ENCODE peak calls at places on chromosomes 16 and 17, in eight cellular contexts. C is SK-N-SH, T is PC-3, M is hepatocyte, R is GM23338, O is neural progenitor cell, B is HCT116, V is MM.1S. H is an unnamed sample.

GRCh38 chr16:49441366-49441780 is 67.8 kb downstream of the C16orf78 start:
- DNase-seq in O (peak; percentile 49), B (no peak), C (peak; percentile 53), T (no peak), V (peak; percentile 94), M (peak; percentile 39), R (peak; percentile 79), H (peak; percentile 95)

GRCh38 chr16:2208308-2208707 is 2.4 kb downstream of the BRICD5 start:
- DNase-seq in V (no peak), B (no peak), M (no peak), O (no peak), C (no peak), R (no peak), T (no peak), H (no peak)

GRCh38 chr17:61875804-61876203 is 12.5 kb upstream of the BRIP1 start:
- DNase-seq in T (no peak), C (no peak), M (no peak), O (no peak), V (no peak), R (no peak), B (no peak), H (no peak)

GRCh38 chr16:86480444-86480843 is 29.9 kb upstream of the FOXF1 start:
- DNase-seq in V (no peak), C (no peak), R (no peak), M (no peak), O (no peak), T (no peak), B (no peak), H (no peak)

GRCh38 chr16:53465606-53466290 is 31.5 kb downstream of the RBL2 start:
- DNase-seq in O (no peak), V (peak; percentile 10), C (no peak), M (peak; percentile 12), R (no peak), B (peak; percentile 3), T (peak; percentile 62), H (no peak)

GRCh38 chr17:73151888-73152633 is 12.7 kb upstream of the SSTR2 start:
- DNase-seq in M (no peak), O (no peak), R (no peak), V (no peak), C (no peak), T (peak; percentile 25), B (no peak), H (no peak)

GRCh38 chr17:83018658-83019193 is 60.7 kb upstream of the METRNL start:
- DNase-seq in R (no peak), B (no peak), V (no peak), T (no peak), C (no peak), O (no peak), M (no peak), H (no peak)

GRCh38 chr17:1188812-1189211 is 9.0 kb upstream of the ABR start:
- DNase-seq in M (no peak), O (no peak), C (no peak), T (no peak), R (no peak), B (no peak), V (no peak), H (peak; percentile 64)

GRCh38 chr17:50636145-50636803 is 1.6 kb downstream of the ABCC3 start:
- DNase-seq in B (no peak), R (no peak), M (no peak), V (no peak), O (no peak), C (peak; percentile 17), T (no peak), H (no peak)

GRCh38 chr17:58710948-58711552 is 18.6 kb downstream of the RAD51C start:
- DNase-seq in T (peak; percentile 85), M (peak; percentile 85), C (peak; percentile 49), O (peak; percentile 83), V (peak; percentile 62), B (peak; percentile 56), R (peak; percentile 90), H (peak; percentile 70)

GRCh38 chr16:89431158-89431584 is 59.2 kb downstream of the ANKRD11 start:
- DNase-seq in M (peak; percentile 90), V (no peak), R (no peak), B (no peak), C (no peak), O (no peak), T (no peak), H (no peak)

GRCh38 chr16:1674751-1675664 is 3.1 kb upstream of the JPT2 start:
- DNase-seq in M (no peak), R (no peak), O (no peak), V (no peak), T (peak; percentile 63), C (no peak), B (no peak), H (no peak)

GRCh38 chr17:34756670-34757021 is 177.3 kb downstream of the TMEM132E start:
- DNase-seq in R (no peak), O (no peak), T (peak; percentile 18), V (no peak), C (no peak), B (no peak), M (peak; percentile 29), H (no peak)

GRCh38 chr17:44236444-44236991 is 17.0 kb upstream of the UBTF start:
- DNase-seq in O (no peak), T (no peak), R (no peak), B (no peak), V (no peak), C (no peak), M (no peak), H (no peak)

GRCh38 chr17:45129426-45129939 is 2.8 kb downstream of the PLCD3 start:
- DNase-seq in B (no peak), M (peak; percentile 89), R (no peak), T (no peak), O (peak; percentile 70), V (no peak), C (no peak), H (no peak)

GRCh38 chr17:77905766-77906165 is 52.7 kb upstream of the TNRC6C start:
- DNase-seq in T (no peak), M (no peak), R (no peak), V (no peak), O (no peak), B (no peak), C (no peak), H (no peak)

GRCh38 chr17:6505425-6506142 is 50.8 kb downstream of the PITPNM3 start:
- DNase-seq in V (no peak), R (no peak), C (no peak), O (no peak), T (peak; percentile 60), M (no peak), B (no peak), H (no peak)
- TF ChIP-seq EZH2phosphoT487 in V (no peak), R (no peak), C (no peak), O (no peak), T (no peak), M (no peak), B (no peak), H (no peak)

DNA sequence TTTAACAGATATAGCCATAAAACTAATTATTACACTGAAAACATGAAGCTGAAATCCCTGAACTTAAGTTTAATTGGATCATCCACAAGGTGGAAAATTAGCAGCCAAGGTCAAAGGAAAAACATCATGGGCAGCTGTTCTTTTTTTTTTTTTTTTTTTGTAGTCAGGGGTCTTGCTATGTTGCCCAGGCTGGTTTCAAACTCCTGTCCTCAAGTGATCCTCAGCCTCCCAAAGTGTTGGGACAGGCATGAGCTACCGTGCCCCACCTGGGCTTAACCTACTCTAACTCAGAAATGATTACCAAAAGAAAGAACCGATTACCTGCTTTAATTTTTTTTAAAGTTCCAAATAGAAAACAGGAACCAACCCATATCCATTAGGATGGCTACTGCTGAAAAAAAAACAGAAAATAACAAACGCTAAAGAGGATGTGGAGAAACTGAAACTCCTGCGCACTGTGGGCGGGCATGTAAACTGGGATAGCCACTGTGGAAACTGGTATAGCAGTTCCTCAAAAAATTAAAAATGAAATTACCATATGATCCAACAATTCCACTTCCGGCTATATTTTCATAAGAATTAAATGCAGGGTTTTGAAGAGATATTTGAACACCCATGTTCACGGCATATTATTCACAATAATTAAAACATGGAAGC is 8.6 kb downstream of the CMC2 start:
- DNase-seq in M (no peak), R (no peak), B (no peak), T (no peak), O (no peak), C (no peak), V (no peak), H (no peak)
- H3K4me3 ChIP-seq in M (peak overlapping the region; percentile 1), R (no peak overlapping the region), B (no peak overlapping the region), T (no peak overlapping the region), O (no peak overlapping the region), C (no peak overlapping the region), V (no peak overlapping the region), H (peak overlapping the region; percentile 5)

GRCh38 chr16:70254095-70254964 is 2.6 kb upstream of the EXOSC6 start:
- DNase-seq in M (no peak), R (peak; percentile 13), T (no peak), V (no peak), C (no peak), B (no peak), O (no peak), H (no peak)

GRCh38 chr16:70253291-70254094 is 1.8 kb upstream of the EXOSC6 start:
- DNase-seq in O (peak; percentile 67), T (peak; percentile 53), C (peak; percentile 62), V (peak; percentile 33), B (peak; percentile 28), R (peak; percentile 86), M (peak; percentile 56), H (peak; percentile 50)

GRCh38 chr16:70251651-70252354 is at the start of gene EXOSC6:
- DNase-seq in O (peak; percentile 97), V (peak; percentile 95), R (peak; percentile 97), B (peak; percentile 87), T (peak; percentile 90), C (peak; percentile 97), M (peak; percentile 96), H (peak; percentile 97)

GRCh38 chr16:70252355-70252988 is 732 bp upstream of the EXOSC6 start:
- DNase-seq in M (no peak), V (no peak), R (peak; percentile 79), C (peak; percentile 59), O (peak; percentile 63), T (no peak), B (no peak), H (peak; percentile 13)

DNA sequence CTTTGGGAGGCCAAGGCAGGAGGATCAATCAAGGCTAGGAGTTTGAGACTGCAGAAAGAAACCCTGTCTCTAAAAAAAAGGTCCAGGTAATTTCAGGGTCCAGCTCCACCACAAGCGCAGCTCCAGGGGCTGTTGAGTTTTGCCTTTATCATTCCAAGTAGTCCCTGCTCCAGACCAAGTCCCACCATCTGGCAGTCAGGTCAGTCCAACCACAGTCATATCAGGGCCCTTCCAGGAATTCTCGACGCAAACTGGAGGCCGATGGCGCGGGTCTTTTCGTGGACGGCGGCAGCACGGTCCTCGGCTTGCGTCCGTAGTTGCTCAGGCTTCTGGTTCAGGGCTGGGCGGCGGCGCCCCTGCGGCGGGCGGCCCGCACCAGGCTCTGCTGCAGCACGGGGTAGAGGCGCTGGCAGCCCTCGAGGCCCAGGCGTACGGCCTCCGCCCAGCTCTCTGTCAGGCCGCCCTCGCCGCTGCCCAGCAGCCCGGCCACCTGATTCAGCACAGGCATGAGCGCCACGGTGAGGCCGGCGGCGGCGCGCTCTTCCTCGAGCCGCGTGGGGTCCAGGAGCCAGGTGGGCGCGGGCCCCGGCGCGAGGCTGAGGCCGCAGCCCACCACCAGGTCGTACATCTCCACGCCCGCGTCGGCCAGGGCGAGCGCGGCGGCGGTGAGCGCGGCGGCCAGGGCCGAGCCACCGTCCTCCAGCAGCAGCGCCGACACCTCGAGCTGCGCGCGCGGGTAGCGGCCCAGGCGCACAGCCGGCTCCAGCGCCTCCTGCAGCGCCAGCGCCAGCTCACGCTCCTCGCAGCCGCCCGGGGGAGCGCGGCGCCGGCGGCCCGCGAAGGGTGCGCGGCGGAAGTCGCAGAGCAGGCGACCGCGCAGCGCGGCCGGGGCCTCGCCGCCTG is 741 bp downstream of the EXOSC6 start:
- DNase-seq in M (peak; percentile 72), C (peak; percentile 76), R (peak; percentile 62), T (peak; percentile 23), V (peak; percentile 36), B (no peak), O (peak; percentile 76), H (no peak)
- TF ChIP-seq CTCF in M (peak; percentile 12), C (no peak), R (peak; percentile 27), T (no peak), V (no peak), B (no peak), O (no peak), H (no peak)

GRCh38 chr17:57035971-57036481 is 49.0 kb upstream of the AKAP1 start:
- DNase-seq in O (no peak), C (no peak), R (no peak), B (no peak), V (no peak), T (peak; percentile 66), M (no peak), H (no peak)
- TF ChIP-seq EZH2phosphoT487 in O (no peak), C (no peak), R (no peak), B (no peak), V (no peak), T (no peak), M (no peak), H (no peak)

H was measured in OCI-LY7.